ENCODE peak calls at places on chromosomes 16 and 17, in six cellular contexts. P is GM23248, U is ascending aorta, G is fibroblast of lung, J is heart left ventricle, O is adrenal gland. T is an unnamed sample.

GRCh38 chr17:73637866-73638265 is 6.4 kb downstream of the SDK2 start:
- DNase-seq in P (no peak), J (no peak), O (no peak), U (no peak), G (no peak), T (no peak)

GRCh38 chr17:47324224-47325020 is 667 bp downstream of the EFCAB13 start:
- DNase-seq in U (no peak), O (peak; percentile 67), J (peak; percentile 67), G (peak; percentile 36), P (peak; percentile 72), T (no peak)

GRCh38 chr17:50561796-50562195 is 1.3 kb downstream of the CACNA1G start:
- DNase-seq in P (no peak), U (no peak), J (no peak), G (no peak), O (no peak), T (no peak)

GRCh38 chr17:3961564-3962047 is 2.6 kb downstream of the ATP2A3 start:
- DNase-seq in U (no peak), O (no peak), P (no peak), G (no peak), J (no peak), T (no peak)

GRCh38 chr16:69233124-69233523 is 46.2 kb downstream of the SNTB2 start:
- DNase-seq in O (no peak), U (no peak), P (no peak), G (no peak), J (no peak), T (no peak)

GRCh38 chr17:68035131-68035522 is 408 bp upstream of the KPNA2 start:
- DNase-seq in O (peak; percentile 95), G (no peak), J (peak; percentile 94), P (peak; percentile 97), U (peak; percentile 60), T (no peak)

GRCh38 chr17:18966831-18967624 is 15.1 kb downstream of the SLC5A10 start:
- DNase-seq in U (no peak), J (no peak), P (peak; percentile 24), G (peak; percentile 54), O (no peak), T (no peak)

GRCh38 chr17:43713494-43714162 is 45.0 kb downstream of the SOST start:
- DNase-seq in P (peak; percentile 71), U (no peak), J (peak; percentile 52), G (no peak), O (peak; percentile 19), T (no peak)

GRCh38 chr16:84375773-84376172 is 7.4 kb downstream of the ATP2C2 start:
- DNase-seq in G (no peak), U (no peak), P (no peak), O (no peak), J (no peak), T (no peak)

DNA sequence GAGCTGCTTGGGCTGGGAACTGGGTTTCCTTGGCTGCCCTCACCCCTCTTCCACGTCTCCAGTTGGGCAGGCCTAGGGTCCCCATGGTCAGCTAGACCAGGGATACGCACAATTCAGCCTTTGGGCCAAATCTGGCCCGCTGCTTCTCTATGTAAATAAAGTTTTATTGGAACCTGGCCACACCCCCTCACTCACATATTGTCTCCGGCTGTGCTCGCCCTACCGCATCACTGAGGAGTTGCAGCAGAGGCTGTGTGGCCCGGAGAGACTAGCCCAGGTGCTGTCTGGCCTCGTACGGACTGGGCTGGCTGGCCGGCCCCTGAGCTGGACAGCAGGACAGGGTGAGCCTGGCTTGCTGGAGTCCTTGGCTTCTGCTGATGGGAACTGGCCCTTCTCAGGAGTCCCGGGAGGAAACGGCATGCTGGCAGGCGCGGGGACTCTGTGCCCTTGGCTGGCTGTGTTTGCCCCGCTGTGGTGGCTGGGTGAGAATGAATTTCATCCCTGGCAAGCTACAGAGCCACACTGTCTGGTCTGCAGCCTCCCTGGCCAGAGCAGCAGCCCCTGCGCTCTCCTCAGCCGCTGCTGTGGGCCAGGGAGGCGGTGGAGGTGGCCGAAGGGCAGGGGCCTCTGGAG is 82.0 kb downstream of the ENGASE start:
- DNase-seq in U (no peak), G (no peak), P (no peak), O (no peak), J (no peak), T (no peak)
- H3K27ac ChIP-seq in U (no peak overlapping the region), G (no peak overlapping the region), P (no peak overlapping the region), O (no peak overlapping the region), J (no peak overlapping the region), T (no peak overlapping the region)

GRCh38 chr16:58421529-58421928 is 29.3 kb downstream of the GINS3 start:
- DNase-seq in G (no peak), P (peak; percentile 24), O (peak; percentile 14), U (no peak), J (peak; percentile 41), T (no peak)
- H3K27ac ChIP-seq in G (no peak overlapping the region), P (no peak overlapping the region), O (no peak overlapping the region), U (no peak overlapping the region), J (peak overlapping the region; percentile 74), T (no peak overlapping the region)

GRCh38 chr17:65456368-65457151 is 104.9 kb downstream of the AXIN2 start:
- DNase-seq in U (no peak), J (no peak), P (no peak), G (no peak), O (no peak), T (no peak)

GRCh38 chr17:65455972-65456343 is 105.5 kb downstream of the AXIN2 start:
- DNase-seq in G (peak; percentile 41), U (no peak), P (no peak), J (peak; percentile 24), O (peak; percentile 29), T (no peak)

GRCh38 chr17:65453204-65453931 is 108.1 kb downstream of the AXIN2 start:
- DNase-seq in U (no peak), P (no peak), J (no peak), O (no peak), G (no peak), T (no peak)

GRCh38 chr17:65457183-65457582 is 104.3 kb downstream of the AXIN2 start:
- DNase-seq in G (no peak), P (no peak), O (no peak), U (no peak), J (no peak), T (no peak)

DNA sequence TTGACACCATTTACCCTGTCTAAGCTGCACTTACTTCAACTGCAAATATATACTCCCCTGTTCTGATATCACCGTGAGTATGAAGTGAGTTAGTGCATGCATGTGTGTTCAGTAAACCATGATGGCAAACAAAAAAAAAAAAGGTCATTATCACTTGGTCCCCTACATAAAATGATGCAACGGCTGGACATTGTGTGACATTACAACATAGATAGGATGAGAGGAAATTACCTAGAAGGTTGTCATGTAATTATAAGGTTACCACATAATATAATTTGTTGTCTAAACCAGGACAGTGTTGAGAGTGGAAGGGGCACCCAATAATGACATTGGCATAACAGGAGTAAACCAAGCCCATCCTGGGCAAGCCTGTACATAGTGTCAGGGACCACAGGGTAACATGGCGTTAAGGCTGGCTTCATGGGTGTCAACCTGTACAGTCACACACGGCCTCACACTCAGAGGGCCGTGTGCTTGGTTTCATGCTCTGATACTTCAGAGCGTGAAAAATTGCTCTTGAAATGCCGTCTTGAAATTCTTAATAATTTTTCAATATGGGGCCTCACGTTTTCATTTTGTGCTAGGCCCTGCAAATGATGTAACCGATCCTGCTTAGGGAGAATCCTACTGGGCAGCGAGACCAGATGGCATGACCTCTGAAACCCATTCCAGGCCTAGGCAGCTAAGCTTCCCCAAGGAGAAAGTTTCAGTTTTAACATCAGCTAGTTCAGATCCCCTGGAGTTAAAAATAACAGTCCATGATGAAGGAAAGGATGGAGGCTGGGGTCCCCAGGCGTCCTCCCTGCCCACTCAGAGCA is 106.1 kb downstream of the AXIN2 start:
- DNase-seq in P (no peak), O (no peak), J (no peak), G (no peak), U (no peak), T (no peak)
- H3K27ac ChIP-seq in P (no peak overlapping the region), O (no peak overlapping the region), J (no peak overlapping the region), G (no peak overlapping the region), U (no peak overlapping the region), T (no peak overlapping the region)

DNA sequence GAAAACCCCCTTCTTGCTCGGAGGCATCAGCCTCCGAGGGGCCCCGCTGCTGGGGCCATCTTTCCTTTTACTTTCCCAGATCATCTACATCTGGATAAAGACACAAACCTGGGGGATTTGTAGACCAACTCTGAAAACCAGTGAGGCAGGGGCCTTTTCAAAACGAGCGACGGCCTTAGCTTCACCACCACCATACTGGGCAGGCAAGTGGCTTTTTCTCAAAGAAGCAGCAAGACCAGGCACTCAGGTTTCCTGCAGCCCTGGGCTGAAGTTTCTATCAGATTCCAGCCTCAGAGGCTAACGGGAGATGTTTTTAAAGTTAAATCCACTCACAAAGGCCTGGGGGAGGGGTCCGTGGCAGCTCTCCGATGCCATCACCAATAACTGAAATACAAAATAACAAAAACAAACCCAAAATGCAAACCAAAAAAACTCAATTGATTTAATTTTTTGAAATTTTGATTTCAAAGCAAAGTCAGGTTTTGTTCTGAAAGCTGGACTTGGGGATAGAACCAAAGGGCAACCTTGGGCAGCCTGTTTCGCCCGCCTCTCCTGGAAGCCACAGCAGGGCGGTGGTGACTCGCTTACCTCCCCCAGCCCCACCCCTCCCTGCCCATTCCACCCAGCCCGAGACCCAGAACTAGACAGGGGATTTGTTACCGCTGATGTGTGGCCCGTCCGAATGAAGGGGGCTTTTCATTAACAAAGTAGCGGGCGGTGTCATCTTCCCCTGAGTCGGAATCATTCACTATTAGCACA is 55.8 kb downstream of the SALL1 start:
- DNase-seq in U (no peak), J (no peak), O (no peak), G (no peak), P (no peak), T (no peak)
- H3K27ac ChIP-seq in U (no peak overlapping the region), J (no peak overlapping the region), O (no peak overlapping the region), G (no peak overlapping the region), P (no peak overlapping the region), T (no peak overlapping the region)